ENCODE peak calls at places on chromosomes 3 and 15, in seven cellular contexts. One of them, this sample, is unnamed.
A peak's percentile ranks its signal among the peaks of the same experiment; 100 is the strongest.

GRCh38 chr3:100032262-100032661 is 82.0 kb downstream of the FILIP1L start:
- DNase-seq in cerebellum: peak; percentile 5
- DNase-seq in AG10803: peak; percentile 75
- DNase-seq in activated T-cell treated with anti-CD3 and anti-CD28 coated beads for 1 hour: no peak
- DNase-seq in AML-193: no peak
- DNase-seq in NCI-H1092: no peak
- DNase-seq in Kasumi-1: no peak
- DNase-seq in this sample: peak; percentile 40

GRCh38 chr3:36756272-36756671 is 8.1 kb downstream of the DCLK3 start:
- DNase-seq in cerebellum: no peak
- DNase-seq in Kasumi-1: peak; percentile 17
- DNase-seq in AML-193: no peak
- DNase-seq in activated T-cell treated with anti-CD3 and anti-CD28 coated beads for 1 hour: no peak
- DNase-seq in AG10803: no peak
- DNase-seq in NCI-H1092: no peak
- DNase-seq in this sample: no peak

GRCh38 chr15:53312707-53313106 is 446.8 kb downstream of the WDR72 start:
- DNase-seq in AML-193: no peak
- DNase-seq in AG10803: no peak
- DNase-seq in activated T-cell treated with anti-CD3 and anti-CD28 coated beads for 1 hour: no peak
- DNase-seq in Kasumi-1: no peak
- DNase-seq in NCI-H1092: no peak
- DNase-seq in cerebellum: peak; percentile 12
- DNase-seq in this sample: peak; percentile 25

GRCh38 chr3:183265157-183265642 is 12.1 kb downstream of the B3GNT5 start:
- DNase-seq in activated T-cell treated with anti-CD3 and anti-CD28 coated beads for 1 hour: no peak
- DNase-seq in AML-193: no peak
- DNase-seq in NCI-H1092: no peak
- DNase-seq in AG10803: peak; percentile 13
- DNase-seq in Kasumi-1: peak; percentile 92
- DNase-seq in cerebellum: no peak
- DNase-seq in this sample: no peak

GRCh38 chr3:37824954-37825328 is 36.7 kb upstream of the CTDSPL start:
- DNase-seq in AG10803: no peak
- DNase-seq in NCI-H1092: no peak
- DNase-seq in Kasumi-1: no peak
- DNase-seq in AML-193: no peak
- DNase-seq in cerebellum: no peak
- DNase-seq in activated T-cell treated with anti-CD3 and anti-CD28 coated beads for 1 hour: no peak
- DNase-seq in this sample: no peak

GRCh38 chr3:97074546-97074945 is 260.2 kb downstream of the EPHA6 start:
- DNase-seq in NCI-H1092: no peak
- DNase-seq in AG10803: no peak
- DNase-seq in cerebellum: no peak
- DNase-seq in AML-193: no peak
- DNase-seq in activated T-cell treated with anti-CD3 and anti-CD28 coated beads for 1 hour: no peak
- DNase-seq in Kasumi-1: no peak
- DNase-seq in this sample: no peak

GRCh38 chr3:77541203-77541922 is 501.5 kb downstream of the ROBO2 start:
- DNase-seq in cerebellum: no peak
- DNase-seq in AG10803: no peak
- DNase-seq in AML-193: no peak
- DNase-seq in NCI-H1092: no peak
- DNase-seq in Kasumi-1: no peak
- DNase-seq in activated T-cell treated with anti-CD3 and anti-CD28 coated beads for 1 hour: no peak
- DNase-seq in this sample: no peak

GRCh38 chr3:56810912-56811544 is 9.3 kb upstream of the ARHGEF3 start:
- DNase-seq in AML-193: no peak
- DNase-seq in NCI-H1092: no peak
- DNase-seq in activated T-cell treated with anti-CD3 and anti-CD28 coated beads for 1 hour: no peak
- DNase-seq in Kasumi-1: no peak
- DNase-seq in cerebellum: no peak
- DNase-seq in AG10803: no peak
- DNase-seq in this sample: no peak

GRCh38 chr3:188194327-188194726 is 40.4 kb downstream of the LPP start:
- DNase-seq in cerebellum: no peak
- DNase-seq in Kasumi-1: no peak
- DNase-seq in NCI-H1092: no peak
- DNase-seq in AG10803: no peak
- DNase-seq in AML-193: no peak
- DNase-seq in activated T-cell treated with anti-CD3 and anti-CD28 coated beads for 1 hour: no peak
- DNase-seq in this sample: no peak

GRCh38 chr15:63504247-63504978 is at the start of gene USP3:
- DNase-seq in AG10803: peak; percentile 96
- DNase-seq in NCI-H1092: peak; percentile 93
- DNase-seq in Kasumi-1: peak; percentile 82
- DNase-seq in AML-193: peak; percentile 79
- DNase-seq in activated T-cell treated with anti-CD3 and anti-CD28 coated beads for 1 hour: peak; percentile 88
- DNase-seq in cerebellum: peak; percentile 97
- DNase-seq in this sample: peak; percentile 92

GRCh38 chr15:73631915-73632669 is 1.1 kb downstream of the NPTN start:
- DNase-seq in NCI-H1092: peak; percentile 1
- DNase-seq in activated T-cell treated with anti-CD3 and anti-CD28 coated beads for 1 hour: no peak
- DNase-seq in cerebellum: peak; percentile 35
- DNase-seq in AG10803: peak; percentile 57
- DNase-seq in Kasumi-1: peak; percentile 65
- DNase-seq in AML-193: peak; percentile 13
- DNase-seq in this sample: peak; percentile 68

GRCh38 chr15:63294354-63294753 is 16.9 kb downstream of the APH1B start:
- DNase-seq in cerebellum: no peak
- DNase-seq in NCI-H1092: no peak
- DNase-seq in AML-193: no peak
- DNase-seq in Kasumi-1: no peak
- DNase-seq in activated T-cell treated with anti-CD3 and anti-CD28 coated beads for 1 hour: no peak
- DNase-seq in AG10803: no peak
- DNase-seq in this sample: no peak

GRCh38 chr3:62888180-62888579 is 13.0 kb upstream of the CADPS start:
- DNase-seq in AML-193: no peak
- DNase-seq in AG10803: no peak
- DNase-seq in cerebellum: peak; percentile 40
- DNase-seq in activated T-cell treated with anti-CD3 and anti-CD28 coated beads for 1 hour: no peak
- DNase-seq in Kasumi-1: no peak
- DNase-seq in NCI-H1092: no peak
- DNase-seq in this sample: peak; percentile 68

GRCh38 chr3:160127308-160127707 is 97.9 kb upstream of the C3orf80 start:
- DNase-seq in cerebellum: no peak
- DNase-seq in Kasumi-1: no peak
- DNase-seq in activated T-cell treated with anti-CD3 and anti-CD28 coated beads for 1 hour: no peak
- DNase-seq in NCI-H1092: no peak
- DNase-seq in AML-193: no peak
- DNase-seq in AG10803: no peak
- DNase-seq in this sample: no peak

This sample was measured in cerebellar cortex.